ENCODE peak calls at places on chromosomes 13 and 19, in eight cellular contexts. Q, X, N, W, F, C, I and R are unnamed samples.

GRCh38 chr19:15445807-15446376 is 3.9 kb downstream of the WIZ start:
- DNase-seq in Q (no peak), X (no peak), N (peak; percentile 59), W (no peak), F (no peak), C (no peak), I (no peak), R (no peak)

GRCh38 chr13:70809588-70809987 is 701.3 kb upstream of the KLHL1 start:
- DNase-seq in Q (no peak), X (no peak), N (no peak), W (no peak), F (no peak), C (no peak), I (no peak), R (peak; percentile 10)

GRCh38 chr19:3945838-3946237 is 13.0 kb downstream of the NMRK2 start:
- DNase-seq in Q (no peak), X (no peak), N (no peak), W (peak; percentile 30), F (peak; percentile 28), C (no peak), I (no peak), R (no peak)

GRCh38 chr19:51727349-51727880 is 3.6 kb upstream of the HAS1 start:
- DNase-seq in Q (no peak), X (no peak), N (no peak), W (peak; percentile 88), F (peak; percentile 45), C (no peak), I (no peak), R (no peak)

GRCh38 chr19:12694641-12695040 is 1.8 kb downstream of the FBXW9 start:
- DNase-seq in Q (no peak), X (no peak), N (no peak), W (no peak), F (no peak), C (no peak), I (no peak), R (no peak)

GRCh38 chr19:7784856-7785255 is 21.8 kb downstream of the CLEC4M start:
- DNase-seq in Q (no peak), X (no peak), N (no peak), W (no peak), F (no peak), C (no peak), I (no peak), R (no peak)

GRCh38 chr13:50685491-50685890 is 158.0 kb downstream of the DLEU7 start:
- DNase-seq in Q (no peak), X (no peak), N (peak; percentile 81), W (peak; percentile 77), F (peak; percentile 81), C (no peak), I (no peak), R (no peak)

GRCh38 chr13:103282571-103283450 is 216.6 kb upstream of the SLC10A2 start:
- DNase-seq in Q (no peak), X (no peak), N (no peak), W (peak; percentile 95), F (peak; percentile 93), C (no peak), I (no peak), R (no peak)

GRCh38 chr13:26883613-26884257 is 123.1 kb upstream of the GPR12 start:
- DNase-seq in Q (no peak), X (no peak), N (no peak), W (no peak), F (no peak), C (no peak), I (no peak), R (no peak)

GRCh38 chr19:10431254-10431942 is 11.1 kb downstream of the PDE4A start:
- DNase-seq in Q (no peak), X (no peak), N (no peak), W (no peak), F (peak; percentile 35), C (no peak), I (peak; percentile 58), R (peak; percentile 70)

GRCh38 chr13:79937311-79938243 is 403.3 kb downstream of the SPRY2 start:
- DNase-seq in Q (no peak), X (no peak), N (no peak), W (peak; percentile 1), F (no peak), C (no peak), I (no peak), R (no peak)